ENCODE peak calls at places on chromosomes 4 and X, in nine cellular contexts. U is sciatic nerve; B is activated CD4-positive, alpha-beta T cell treated with anti-CD3 and anti-CD28 coated beads, Interleukin-2, amount 10 ng/mL, durations not matched to agents 7 days and 5 days; Z is HuH-7.5; Y is MCF 10A; O is hippocampal formation; K is EH; L is tibial artery; D is stimulated activated CD4-positive, alpha-beta T cell treated with anti-CD3 and anti-CD28 coated beads, Interleukin-4, amount 100 ng/mL, for 1 hour. X is an unnamed sample.

GRCh38 chrX:150366951-150367545 is 3.9 kb downstream of the MAMLD1 start:
- DNase-seq in L (no peak), Y (peak; percentile 29), D (no peak), K (peak; percentile 84), U (no peak), B (no peak), O (no peak), Z (no peak), X (no peak)

GRCh38 chr4:119314356-119314755 is 7.6 kb downstream of the FABP2 start:
- DNase-seq in O (peak; percentile 38), L (no peak), U (no peak), Y (peak; percentile 61), K (peak; percentile 64), D (no peak), B (peak; percentile 62), Z (no peak), X (no peak)

GRCh38 chr4:15982833-15983528 is 20.0 kb upstream of the FGFBP2 start:
- DNase-seq in B (no peak), Z (no peak), O (no peak), D (no peak), Y (peak; percentile 24), K (peak; percentile 21), L (no peak), U (no peak), X (no peak)

GRCh38 chr4:139556071-139556734 is at the start of gene SETD7:
- DNase-seq in O (peak; percentile 61), D (peak; percentile 60), B (peak; percentile 64), K (peak; percentile 87), Z (peak; percentile 51), U (peak; percentile 88), L (peak; percentile 89), Y (peak; percentile 84), X (peak; percentile 77)

GRCh38 chr4:113468165-113469022 is 293.1 kb downstream of the CAMK2D start:
- DNase-seq in Y (peak; percentile 98), B (peak; percentile 7), Z (no peak), D (peak; percentile 29), U (peak; percentile 74), L (peak; percentile 94), O (peak; percentile 46), K (peak; percentile 100), X (peak; percentile 10)

GRCh38 chr4:25524616-25525146 is 131.0 kb upstream of the SLC34A2 start:
- DNase-seq in B (no peak), O (no peak), D (no peak), L (no peak), Z (no peak), K (no peak), Y (no peak), U (no peak), X (no peak)

GRCh38 chrX:150848914-150849365 is 49.5 kb downstream of the CD99L2 start:
- DNase-seq in L (no peak), U (no peak), Z (no peak), B (no peak), O (no peak), Y (peak; percentile 97), D (no peak), K (no peak), X (no peak)

GRCh38 chr4:150251752-150252190 is 173.5 kb downstream of the DCLK2 start:
- DNase-seq in L (no peak), Y (no peak), O (peak; percentile 18), Z (no peak), B (no peak), K (no peak), D (no peak), U (no peak), X (peak; percentile 34)

GRCh38 chr4:105092768-105093167 is 53.9 kb upstream of the TET2 start:
- DNase-seq in U (no peak), Z (no peak), B (no peak), K (peak; percentile 41), L (no peak), O (no peak), Y (no peak), D (no peak), X (no peak)

GRCh38 chr4:144787365-144788263 is 141.7 kb downstream of the HHIP start:
- DNase-seq in B (no peak), K (peak; percentile 50), U (no peak), L (no peak), Z (no peak), Y (peak; percentile 56), D (no peak), O (peak; percentile 34), X (no peak)

GRCh38 chr4:168723020-168723419 is 226.2 kb downstream of the PALLD start:
- DNase-seq in O (no peak), Z (no peak), U (no peak), D (no peak), B (no peak), K (peak; percentile 84), L (no peak), Y (no peak), X (no peak)

GRCh38 chr4:32847466-32847865 is 2127.3 kb downstream of the PCDH7 start:
- DNase-seq in B (no peak), O (no peak), Z (no peak), U (no peak), K (no peak), Y (peak; percentile 51), D (no peak), L (no peak), X (no peak)

GRCh38 chr4:182267048-182267447 is 23.8 kb downstream of the TENM3 start:
- DNase-seq in U (no peak), L (no peak), B (no peak), Z (no peak), D (no peak), Y (no peak), K (no peak), O (no peak), X (no peak)

GRCh38 chr4:39036172-39036571 is 4.0 kb upstream of the TMEM156 start:
- DNase-seq in Z (no peak), Y (peak; percentile 80), U (no peak), L (no peak), D (no peak), O (no peak), B (no peak), K (peak; percentile 74), X (no peak)

GRCh38 chr4:80413096-80413495 is 77.6 kb downstream of the CFAP299 start:
- DNase-seq in B (no peak), K (no peak), D (no peak), Z (no peak), Y (no peak), O (no peak), U (no peak), L (no peak), X (no peak)

GRCh38 chr4:54439831-54440243 is 210.7 kb downstream of the PDGFRA start:
- DNase-seq in K (peak; percentile 56), L (no peak), B (no peak), D (no peak), O (peak; percentile 30), Y (peak; percentile 9), U (no peak), Z (no peak), X (no peak)

GRCh38 chrX:104921606-104922205 is 298.8 kb downstream of the TEX13A start:
- DNase-seq in Y (peak; percentile 39), B (no peak), O (no peak), Z (no peak), U (no peak), K (no peak), D (no peak), L (peak; percentile 54), X (no peak)

GRCh38 chrX:45351478-45351877 is 150.8 kb upstream of the DIPK2B start:
- DNase-seq in Y (peak; percentile 10), D (no peak), L (no peak), B (no peak), K (peak; percentile 82), U (no peak), O (no peak), Z (no peak), X (no peak)

GRCh38 chrX:21623778-21624501 is 34.2 kb downstream of the KLHL34 start:
- DNase-seq in K (no peak), D (no peak), Z (no peak), O (no peak), B (no peak), U (no peak), L (no peak), Y (no peak), X (no peak)

GRCh38 chrX:136203438-136203837 is 47.8 kb downstream of the MAP7D3 start:
- DNase-seq in K (no peak), O (no peak), B (no peak), D (no peak), U (no peak), Z (no peak), L (no peak), Y (no peak), X (no peak)

GRCh38 chr4:118281611-118282442 is 71.0 kb downstream of the PRSS12 start:
- DNase-seq in K (peak; percentile 85), U (no peak), Z (no peak), Y (peak; percentile 55), O (no peak), D (peak; percentile 19), B (no peak), L (no peak), X (no peak)

GRCh38 chr4:98626350-98626749 is 32.1 kb downstream of the TSPAN5 start:
- DNase-seq in U (no peak), Z (no peak), K (peak; percentile 91), L (peak; percentile 67), Y (peak; percentile 91), O (no peak), D (no peak), B (no peak), X (peak; percentile 35)

GRCh38 chr4:155658665-155659064 is 8.0 kb upstream of the GUCY1A1 start:
- DNase-seq in O (no peak), B (no peak), Z (no peak), U (no peak), Y (no peak), L (no peak), K (no peak), D (no peak), X (no peak)

GRCh38 chrX:65493431-65493830 is 41.2 kb downstream of the LAS1L start:
- DNase-seq in O (no peak), U (no peak), B (no peak), L (no peak), K (no peak), Y (no peak), Z (no peak), D (no peak), X (no peak)

GRCh38 chr4:53490965-53491622 is 100.2 kb downstream of the LNX1 start:
- DNase-seq in K (peak; percentile 85), D (no peak), U (no peak), O (no peak), L (no peak), Z (peak; percentile 32), Y (peak; percentile 85), B (no peak), X (peak; percentile 21)

GRCh38 chr4:108397850-108398249 is 222.5 kb upstream of the RPL34 start:
- DNase-seq in U (no peak), Y (no peak), B (no peak), K (no peak), O (no peak), Z (no peak), L (no peak), D (no peak), X (no peak)

GRCh38 chr4:102222838-102223237 is 122.4 kb downstream of the SLC39A8 start:
- DNase-seq in B (no peak), Z (no peak), Y (no peak), O (no peak), L (no peak), U (no peak), K (no peak), D (no peak), X (no peak)

GRCh38 chr4:15779789-15780188 is 1.7 kb downstream of the CD38 start:
- DNase-seq in L (no peak), K (no peak), Z (no peak), D (no peak), Y (peak; percentile 38), B (no peak), U (no peak), O (no peak), X (no peak)

GRCh38 chr4:113146876-113147358 is 97.5 kb downstream of the ANK2 start:
- DNase-seq in B (no peak), L (no peak), K (peak; percentile 7), Z (no peak), O (no peak), U (no peak), Y (no peak), D (no peak), X (no peak)

GRCh38 chr4:3777669-3778068 is 11.5 kb downstream of the ADRA2C start:
- DNase-seq in Y (no peak), O (no peak), B (no peak), D (no peak), L (no peak), Z (no peak), K (no peak), U (no peak), X (no peak)

GRCh38 chr4:182806259-182807252 is 110.6 kb downstream of the DCTD start:
- DNase-seq in D (peak; percentile 73), K (peak; percentile 77), U (peak; percentile 88), O (peak; percentile 45), B (peak; percentile 62), Z (peak; percentile 42), L (peak; percentile 81), Y (peak; percentile 62), X (peak; percentile 92)